ENCODE peak calls at places on chromosomes 1 and 21, in seven cellular contexts. Y is stimulated activated CD8-positive, alpha-beta memory T cell treated with anti-CD3 and anti-CD28 coated beads, Interleukin-4, amount 100 ng/mL, for 24 hours; I is activated CD4-positive, CD25-positive, alpha-beta regulatory T cell; V is NCI-H187 treated with DMSO at 0.1 percent for 48 hours; A is AG08396; M is GM03348; N is NCI-H2171. F is an unnamed sample.

GRCh38 chr1:185317886-185318310 is 855 bp upstream of the IVNS1ABP start:
- DNase-seq in Y (peak), I (no peak), V (no peak), A (no peak), M (peak), N (peak), F (peak)

GRCh38 chr1:61287014-61287413 is 204.7 kb downstream of the NFIA start:
- DNase-seq in Y (no peak), I (no peak), V (no peak), A (peak), M (peak), N (no peak), F (no peak)

GRCh38 chr21:42534901-42535378 is 21.3 kb downstream of the SLC37A1 start:
- DNase-seq in Y (no peak), I (no peak), V (no peak), A (no peak), M (no peak), N (no peak), F (no peak)

GRCh38 chr1:86472165-86472564 is 3.4 kb downstream of the CLCA1 start:
- DNase-seq in Y (no peak), I (no peak), V (no peak), A (no peak), M (no peak), N (no peak), F (no peak)

GRCh38 chr1:45205910-45206721 is at the start of gene ZSWIM5:
- DNase-seq in Y (peak), I (peak), V (no peak), A (peak), M (peak), N (peak), F (peak)

GRCh38 chr1:12711421-12712005 is 4.4 kb upstream of the AADACL3 start:
- DNase-seq in Y (no peak), I (no peak), V (no peak), A (no peak), M (no peak), N (no peak), F (no peak)

GRCh38 chr1:9438431-9439073 is 100.7 kb upstream of the SLC25A33 start:
- DNase-seq in Y (no peak), I (no peak), V (no peak), A (peak), M (peak), N (no peak), F (peak)

GRCh38 chr1:36096500-36097412 is 8.1 kb downstream of the ADPRS start:
- DNase-seq in Y (no peak), I (no peak), V (no peak), A (no peak), M (no peak), N (peak), F (peak)

GRCh38 chr1:119715542-119715941 is 3.8 kb downstream of the PHGDH start:
- DNase-seq in Y (no peak), I (no peak), V (no peak), A (no peak), M (no peak), N (no peak), F (no peak)

GRCh38 chr1:31637915-31638673 is 6.6 kb downstream of the PEF1 start:
- DNase-seq in Y (no peak), I (no peak), V (no peak), A (no peak), M (no peak), N (peak), F (no peak)

GRCh38 chr1:51168266-51168845 is 66.3 kb downstream of the C1orf185 start:
- DNase-seq in Y (no peak), I (no peak), V (no peak), A (no peak), M (peak), N (no peak), F (no peak)

GRCh38 chr21:32240708-32241433 is 38.0 kb downstream of the MIS18A start:
- DNase-seq in Y (no peak), I (no peak), V (no peak), A (no peak), M (peak), N (no peak), F (no peak)

GRCh38 chr1:151946366-151946764 is 37.1 kb upstream of the THEM4 start:
- DNase-seq in Y (no peak), I (no peak), V (no peak), A (no peak), M (no peak), N (no peak), F (peak)

GRCh38 chr1:59997479-59997878 is 70.9 kb upstream of the CYP2J2 start:
- DNase-seq in Y (no peak), I (no peak), V (no peak), A (no peak), M (no peak), N (no peak), F (no peak)

GRCh38 chr1:204377800-204378608 is 18.3 kb upstream of the PLEKHA6 start:
- DNase-seq in Y (peak), I (no peak), V (peak), A (peak), M (peak), N (no peak), F (peak)